ENCODE peak calls at places on chromosomes 6 and 20, in four cellular contexts. O is H9, G is hepatocyte, B is IMR-90. T is an unnamed sample. For H3K4me1, the result is how much of the 10 kb centered on the place peaks cover.

GRCh38 chr20:21559305-21559704 is 45.4 kb upstream of the NKX2-2 start:
- DNase-seq in O (no peak), B (no peak), G (no peak), T (no peak)

GRCh38 chr6:143279385-143279784 is 171.1 kb downstream of the ADAT2 start:
- DNase-seq in O (peak), G (peak), B (peak), T (no peak)

GRCh38 chr6:159084493-159085091 is 39.8 kb upstream of the TAGAP start:
- DNase-seq in O (no peak), B (peak), G (no peak), T (no peak)

GRCh38 chr6:63802606-63803206 is 167.1 kb downstream of the PHF3 start:
- DNase-seq in G (no peak), O (no peak), B (peak), T (no peak)

GRCh38 chr20:37757550-37757949 is 63.7 kb downstream of the CTNNBL1 start:
- DNase-seq in B (no peak), O (no peak), G (no peak), T (no peak)

GRCh38 chr6:111803804-111804203 is 69.4 kb downstream of the FYN start:
- DNase-seq in O (no peak), G (no peak), B (peak), T (no peak)

GRCh38 chr6:91387290-91388062 is 800.6 kb upstream of the MAP3K7 start:
- DNase-seq in O (peak), G (no peak), B (no peak), T (no peak)

GRCh38 chr6:70225052-70225451 is 77.8 kb downstream of the COL9A1 start:
- DNase-seq in B (no peak), G (no peak), O (no peak), T (no peak)

GRCh38 chr6:153727910-153728309 is 311.1 kb upstream of the OPRM1 start:
- DNase-seq in O (no peak), B (no peak), G (peak), T (no peak)

GRCh38 chr6:91045152-91045551 is 458.3 kb upstream of the MAP3K7 start:
- DNase-seq in B (no peak), G (no peak), O (no peak), T (no peak)

GRCh38 chr6:9224539-9224938 is 789.2 kb upstream of the SLC35B3 start:
- DNase-seq in G (no peak), B (no peak), O (no peak), T (no peak)

GRCh38 chr6:149545258-149545753 is 537 bp downstream of the PPIL4 start:
- DNase-seq in B (peak), G (peak), O (peak), T (peak)

GRCh38 chr6:18115356-18115755 is 7.1 kb downstream of the NHLRC1 start:
- DNase-seq in O (no peak), B (no peak), G (no peak), T (no peak)

GRCh38 chr6:124462746-124463145 is 499.5 kb upstream of the RNF217 start:
- DNase-seq in G (no peak), B (no peak), O (no peak), T (no peak)

GRCh38 chr6:130752292-130752691 is 74.9 kb upstream of the SMLR1 start:
- DNase-seq in O (no peak), G (no peak), B (no peak), T (no peak)

GRCh38 chr6:121335111-121336008 is 1.1 kb upstream of the TBC1D32 start:
- DNase-seq in G (no peak), O (no peak), B (no peak), T (no peak)

GRCh38 chr6:166927942-166928643 is 28.3 kb downstream of the RNASET2 start:
- DNase-seq in B (no peak), G (no peak), O (no peak), T (no peak)

GRCh38 chr6:156809446-156810178 is 32.4 kb downstream of the ARID1B start:
- DNase-seq in G (no peak), B (no peak), O (no peak), T (no peak)

GRCh38 chr6:128062882-128063603 is 162.2 kb upstream of the THEMIS start:
- DNase-seq in O (no peak), B (peak), G (peak), T (no peak)

GRCh38 chr6:160110724-160111123 is 10.9 kb upstream of the SLC22A1 start:
- DNase-seq in O (no peak), G (no peak), B (peak), T (no peak)

GRCh38 chr6:34680802-34681515 is 15.6 kb downstream of the ILRUN start:
- DNase-seq in O (no peak), B (peak), G (no peak), T (peak)

GRCh38 chr20:38229376-38230252 is 30.9 kb downstream of the KIAA1755 start:
- DNase-seq in B (no peak), O (no peak), G (no peak), T (peak)

GRCh38 chr20:38426006-38426405 is 9.1 kb downstream of the SNHG17 start:
- DNase-seq in G (peak), O (no peak), B (peak), T (peak)

GRCh38 chr6:137399949-137400443 is 94.2 kb downstream of the OLIG3 start:
- DNase-seq in B (no peak), G (no peak), O (peak), T (no peak)

GRCh38 chr6:143744593-143745151 is 66.9 kb downstream of the PHACTR2 start:
- DNase-seq in O (no peak), G (peak), B (peak), T (no peak)

GRCh38 chr6:71489736-71490135 is 201.1 kb downstream of the OGFRL1 start:
- DNase-seq in G (peak), B (peak), O (peak), T (peak)

GRCh38 chr20:2599265-2600060 is 53.0 kb upstream of the NOP56 start:
- DNase-seq in B (no peak), O (peak), G (peak), T (no peak)

GRCh38 chr20:10537850-10538480 is 102.9 kb downstream of the SLX4IP start:
- DNase-seq in B (peak), G (no peak), O (no peak), T (no peak)

GRCh38 chr6:36691011-36691410 is 6.6 kb upstream of the RAB44 start:
- DNase-seq in B (no peak), G (no peak), O (no peak), T (no peak)

GRCh38 chr20:16407251-16408067 is 165.8 kb downstream of the KIF16B start:
- DNase-seq in B (peak), O (no peak), G (peak), T (no peak)

DNA sequence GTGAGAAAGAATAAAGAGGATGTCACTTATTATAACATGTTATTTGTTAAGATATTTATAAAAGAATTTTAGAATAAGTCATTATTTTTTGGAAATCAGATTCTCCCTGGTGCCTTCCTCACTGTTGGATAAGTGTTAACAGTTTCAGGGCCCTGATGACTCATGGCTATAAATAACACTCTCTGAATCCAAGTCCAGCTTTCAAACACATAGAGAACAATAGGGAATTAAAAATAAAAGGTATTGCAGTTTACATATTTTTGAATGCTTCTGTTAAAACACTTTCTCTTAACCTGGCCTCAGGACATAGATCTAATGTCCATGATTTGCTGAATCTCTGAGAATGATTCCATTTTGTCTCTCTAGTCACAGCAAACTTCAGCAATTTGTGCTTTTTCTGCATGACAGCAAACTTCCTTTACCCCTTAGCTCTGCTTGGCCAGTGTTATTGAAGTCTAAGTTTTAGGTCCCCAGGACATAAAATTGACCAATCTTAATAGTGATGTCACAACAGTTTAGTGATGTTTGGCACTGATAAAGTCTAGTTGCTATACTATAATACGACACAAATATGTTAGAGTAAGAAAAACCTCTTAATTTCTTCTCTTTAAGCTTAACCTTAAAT is 1192.4 kb upstream of the CITED2 start:
- DNase-seq in B (peak), O (no peak), G (peak), T (no peak)
- H2AFZ ChIP-seq in B (no peak), O (no peak), G (no peak), T (peak)

DNA sequence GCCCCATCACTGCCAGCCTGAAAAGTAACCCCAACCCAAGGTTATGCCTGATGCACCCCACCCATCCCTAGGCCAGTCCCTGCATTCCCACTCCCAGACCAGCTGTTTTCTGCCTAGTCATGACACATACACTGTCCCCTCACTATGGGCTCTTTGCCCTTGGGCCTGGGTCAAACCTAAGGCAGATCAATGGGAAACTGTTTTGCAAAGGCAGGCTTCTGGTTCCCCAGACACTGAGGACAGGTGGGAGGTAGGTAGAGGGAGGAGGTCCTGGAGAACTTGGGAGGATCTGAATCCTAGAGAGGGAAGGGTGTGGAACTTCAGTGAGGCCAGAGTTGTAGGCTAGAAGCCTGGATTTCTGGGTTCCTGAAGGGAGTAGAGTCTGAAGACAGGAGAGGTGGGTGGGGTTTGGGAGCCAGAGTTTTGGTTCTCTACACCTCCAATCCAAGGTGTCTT is 2.1 kb downstream of the CLIC1 start:
- DNase-seq in B (no peak), O (no peak), G (no peak), T (no peak)
- H3K4me1 ChIP-seq in B (under half), O (under half), G (under half), T (under half)

DNA sequence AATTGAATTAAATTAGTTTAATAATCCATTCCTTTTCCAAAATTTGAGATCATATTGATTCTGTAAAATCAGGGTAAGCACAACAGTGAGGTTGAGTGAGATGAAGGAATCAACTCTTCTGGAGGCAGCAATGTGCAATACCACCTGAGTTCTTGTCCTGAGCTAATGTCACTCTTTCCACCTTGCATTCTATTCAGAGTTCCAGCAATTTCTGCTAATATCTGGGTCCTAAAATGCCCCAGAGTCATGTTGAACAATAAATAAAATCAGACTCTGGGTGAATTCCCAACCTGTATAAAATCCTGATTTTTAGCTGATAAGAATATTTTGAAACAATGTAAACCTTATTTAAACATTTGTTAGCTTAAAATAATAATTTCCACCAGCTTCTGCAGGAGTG is 590.8 kb upstream of the ADGRB3 start:
- DNase-seq in B (no peak), O (no peak), G (no peak), T (no peak)
- H2AFZ ChIP-seq in B (no peak), O (no peak), G (no peak), T (no peak)

GRCh38 chr6:30742316-30743098 is at the start of gene FLOT1:
- DNase-seq in O (peak), B (peak), G (peak), T (peak)
- H3K4me1 ChIP-seq in O (under half), B (under half), G (under half), T (under half)

DNA sequence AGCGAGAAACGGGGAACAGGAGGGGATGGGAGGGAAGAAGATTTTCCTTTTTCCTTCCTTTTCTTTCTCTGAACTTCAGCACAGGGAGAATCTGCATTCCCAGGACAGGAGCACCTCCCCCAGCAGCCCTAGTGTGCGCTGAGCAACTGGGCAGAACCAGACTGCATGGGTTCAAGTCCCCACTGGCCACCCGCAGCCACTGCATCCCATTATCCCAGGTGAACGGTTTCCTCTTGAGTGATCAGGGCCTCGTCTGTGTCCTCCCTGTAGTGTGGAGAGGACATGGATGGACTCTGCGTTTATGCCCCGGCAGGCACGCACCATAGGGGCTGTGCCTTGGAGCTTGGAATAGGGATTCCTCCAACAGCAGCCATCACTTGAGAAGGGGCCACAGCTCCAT is 53.0 kb downstream of the ANKRD60 start:
- DNase-seq in B (no peak), O (no peak), G (no peak), T (peak)
- H2AFZ ChIP-seq in B (peak), O (no peak), G (no peak), T (peak)

DNA sequence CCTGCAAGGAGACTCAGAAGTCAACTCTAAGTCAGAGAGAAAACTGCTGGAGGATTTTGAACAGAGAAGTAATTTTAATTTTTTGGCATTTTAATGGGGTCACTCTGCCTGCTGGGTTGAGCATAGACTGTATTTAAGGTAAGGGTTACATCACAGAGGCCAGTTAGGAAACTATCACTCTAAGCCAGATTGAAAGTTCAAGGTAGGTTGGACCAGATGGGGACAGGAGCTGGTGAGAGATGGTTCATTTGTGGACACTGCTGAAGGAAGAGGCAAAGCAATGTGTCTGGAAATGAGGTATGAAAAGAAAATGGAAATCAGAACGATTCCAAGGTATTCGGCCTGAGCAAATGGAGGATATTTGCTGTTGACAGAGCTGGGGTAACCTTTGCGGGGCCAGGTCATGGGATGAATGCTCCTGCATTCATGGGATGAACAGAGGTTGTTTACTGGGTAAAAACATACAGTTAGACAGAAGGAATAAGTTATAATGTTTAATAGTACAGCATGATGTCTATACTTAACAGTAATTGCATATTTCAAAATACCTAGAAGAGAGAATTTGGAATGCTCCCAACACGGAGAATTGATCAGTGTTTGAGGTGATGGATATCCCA is 26.9 kb downstream of the FRK start:
- DNase-seq in O (no peak), B (no peak), G (no peak), T (no peak)
- H3K4me1 ChIP-seq in O (under half), B (under half), G (under half), T (under half)

DNA sequence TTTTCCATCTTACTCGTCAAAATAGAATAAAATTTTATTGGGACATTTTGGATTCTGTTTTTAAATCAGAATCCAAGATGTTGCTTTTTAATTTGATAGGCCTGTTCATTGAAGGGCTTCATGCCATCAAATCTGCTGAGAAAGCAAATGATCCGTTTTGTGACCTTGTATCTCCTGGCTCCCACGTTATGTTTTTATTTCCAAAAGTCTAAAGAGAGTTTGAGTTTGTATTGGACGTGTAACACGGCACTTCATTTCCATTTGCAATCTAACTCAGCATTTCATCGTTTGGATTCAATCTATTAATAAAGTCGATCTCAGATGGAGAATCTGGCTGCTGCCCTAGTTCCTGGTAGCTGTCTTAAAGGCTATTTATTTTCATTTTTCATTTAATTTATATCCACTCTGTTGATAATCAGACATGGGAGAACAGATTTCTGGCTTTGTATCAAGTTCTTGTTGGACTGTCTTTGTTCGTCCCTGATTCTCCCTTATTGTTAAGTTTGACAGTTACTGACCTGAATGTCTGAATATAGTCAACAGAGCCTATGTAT is 17.0 kb downstream of the KIF25 start:
- DNase-seq in O (no peak), G (no peak), B (no peak), T (no peak)
- H2AFZ ChIP-seq in O (no peak), G (no peak), B (no peak), T (no peak)

GRCh38 chr20:50727792-50728485 is 3.4 kb upstream of the PARD6B start:
- DNase-seq in O (peak), B (no peak), G (no peak), T (no peak)
- H3K4me1 ChIP-seq in O (under half), B (under half), G (under half), T (half or more)

DNA sequence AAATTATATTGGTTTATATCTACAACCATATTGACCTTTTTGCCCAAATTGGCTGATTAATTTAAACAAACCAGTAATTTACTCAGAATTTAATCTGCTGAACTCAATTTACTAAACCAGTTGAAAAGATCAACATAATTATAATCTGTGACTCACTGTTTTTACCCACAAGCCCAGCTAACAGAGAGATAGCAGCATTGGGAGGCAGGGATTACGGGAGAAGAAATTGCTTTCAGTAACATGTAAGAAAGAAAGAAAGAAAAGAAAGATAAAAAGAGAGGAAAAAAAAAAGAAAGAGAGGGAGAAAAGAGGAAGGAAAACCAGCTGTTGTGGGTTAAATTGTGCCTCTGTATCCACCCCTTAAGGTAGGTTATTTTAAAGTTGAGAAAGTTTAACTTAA is 13.3 kb upstream of the RHAG start:
- DNase-seq in O (no peak), G (no peak), B (no peak), T (no peak)
- H2AFZ ChIP-seq in O (no peak), G (no peak), B (no peak), T (no peak)